ENCODE peak calls at places on chromosomes 13 and 19, in six cellular contexts. Q is tibial artery, O is neural progenitor cell, X is B cell, G is ovary, T is endodermal cell. N is an unnamed sample.

GRCh38 chr13:97559981-97560380 is 126.0 kb downstream of the RAP2A start:
- DNase-seq in Q (no peak), O (no peak), X (no peak), G (no peak), T (no peak), N (no peak)

GRCh38 chr13:44575741-44576395 is at the start of gene TSC22D1:
- DNase-seq in Q (peak), O (peak), X (peak), G (peak), T (peak), N (peak)

GRCh38 chr19:48918801-48919247 is 14.7 kb upstream of the DHDH start:
- DNase-seq in Q (no peak), O (peak), X (peak), G (no peak), T (peak), N (no peak)

GRCh38 chr13:102781591-102781990 is 8.0 kb upstream of the TEX30 start:
- DNase-seq in Q (no peak), O (no peak), X (no peak), G (no peak), T (no peak), N (no peak)

GRCh38 chr19:29259867-29260281 is 46.9 kb upstream of the UQCRFS1 start:
- DNase-seq in Q (no peak), O (no peak), X (no peak), G (no peak), T (no peak), N (no peak)

GRCh38 chr13:112968910-112969691 is at the start of gene MCF2L:
- DNase-seq in Q (no peak), O (peak), X (peak), G (peak), T (peak), N (peak)

GRCh38 chr19:30349131-30349730 is 23.0 kb upstream of the ZNF536 start:
- DNase-seq in Q (no peak), O (no peak), X (no peak), G (no peak), T (peak), N (no peak)

GRCh38 chr19:3625996-3626472 is 556 bp downstream of the CACTIN start:
- DNase-seq in Q (no peak), O (peak), X (no peak), G (no peak), T (no peak), N (no peak)

GRCh38 chr19:44785993-44786392 is 8.3 kb downstream of the CBLC start:
- DNase-seq in Q (no peak), O (no peak), X (no peak), G (no peak), T (no peak), N (no peak)

GRCh38 chr19:14073925-14074838 is 1.6 kb downstream of the MISP3 start:
- DNase-seq in Q (no peak), O (no peak), X (peak), G (no peak), T (no peak), N (peak)

GRCh38 chr13:51221674-51222509 is at the start of gene FAM124A:
- DNase-seq in Q (no peak), O (peak), X (peak), G (peak), T (peak), N (peak)

GRCh38 chr19:41774515-41774980 is 19.2 kb downstream of the CEACAM6 start:
- DNase-seq in Q (no peak), O (no peak), X (no peak), G (no peak), T (no peak), N (no peak)

GRCh38 chr13:22944378-22944777 is 236.4 kb upstream of the SGCG start:
- DNase-seq in Q (no peak), O (no peak), X (no peak), G (no peak), T (peak), N (peak)

GRCh38 chr13:44276061-44276460 is 97.6 kb upstream of the SERP2 start:
- DNase-seq in Q (no peak), O (no peak), X (peak), G (no peak), T (peak), N (no peak)

GRCh38 chr19:35673121-35673804 is 6.9 kb downstream of the UPK1A start:
- DNase-seq in Q (no peak), O (peak), X (peak), G (no peak), T (peak), N (no peak)

GRCh38 chr19:45591004-45591637 is 6.5 kb upstream of the OPA3 start:
- DNase-seq in Q (no peak), O (peak), X (peak), G (no peak), T (peak), N (peak)

GRCh38 chr19:3434630-3435553 is 45.4 kb downstream of the SMIM24 start:
- DNase-seq in Q (peak), O (peak), X (peak), G (peak), T (peak), N (peak)

GRCh38 chr13:61546911-61547310 is 131.3 kb upstream of the PCDH20 start:
- DNase-seq in Q (no peak), O (no peak), X (no peak), G (no peak), T (no peak), N (no peak)

GRCh38 chr19:16144216-16144581 is 714 bp downstream of the HSH2D start:
- DNase-seq in Q (no peak), O (no peak), X (no peak), G (no peak), T (no peak), N (no peak)

GRCh38 chr19:16142032-16142580 is 1.4 kb upstream of the HSH2D start:
- DNase-seq in Q (no peak), O (no peak), X (no peak), G (no peak), T (no peak), N (no peak)

GRCh38 chr19:16139752-16140151 is 3.7 kb upstream of the HSH2D start:
- DNase-seq in Q (no peak), O (no peak), X (no peak), G (no peak), T (no peak), N (no peak)

GRCh38 chr19:16143399-16144215 is at the start of gene HSH2D:
- DNase-seq in Q (no peak), O (no peak), X (peak), G (no peak), T (peak), N (peak)

GRCh38 chr19:16141043-16141442 is 2.4 kb upstream of the HSH2D start:
- DNase-seq in Q (no peak), O (no peak), X (peak), G (no peak), T (no peak), N (no peak)
- TF ChIP-seq CTCF in Q (no peak), O (no peak), X (peak), G (no peak), T (no peak), N (no peak)

GRCh38 chr13:114095486-114095885 is 36.9 kb downstream of the RASA3 start:
- DNase-seq in Q (no peak), O (no peak), X (no peak), G (no peak), T (peak), N (no peak)
- TF ChIP-seq CTCF in Q (no peak), O (no peak), X (no peak), G (no peak), T (no peak), N (no peak)

DNA sequence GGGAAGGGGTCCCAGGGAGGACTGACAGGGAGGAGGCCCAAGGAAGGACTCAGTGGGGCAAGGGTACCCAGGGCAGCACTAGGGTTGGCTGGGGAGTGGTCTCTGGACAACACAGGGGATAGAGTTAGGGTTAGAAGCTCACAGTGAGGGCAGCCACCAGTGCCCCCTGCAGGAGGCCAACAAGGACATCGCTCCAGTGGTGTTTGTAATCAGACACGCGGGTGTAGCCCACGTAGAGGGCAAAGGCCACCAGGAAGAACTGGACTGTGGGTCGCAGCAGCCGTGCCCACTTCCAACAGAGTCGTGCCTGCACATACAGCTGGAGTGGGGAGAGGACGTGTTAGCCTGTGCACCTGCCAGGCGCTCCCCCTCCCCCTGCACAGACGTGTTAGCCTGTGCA is 9.2 kb downstream of the PLPP2 start:
- DNase-seq in Q (no peak), O (peak), X (no peak), G (no peak), T (peak), N (no peak)
- TF ChIP-seq CTCF in Q (no peak), O (peak), X (no peak), G (no peak), T (peak), N (no peak)

GRCh38 chr19:940591-941291 is 14.9 kb downstream of the ARID3A start:
- DNase-seq in Q (peak), O (no peak), X (peak), G (no peak), T (no peak), N (peak)
- TF ChIP-seq CTCF in Q (no peak), O (no peak), X (no peak), G (no peak), T (no peak), N (no peak)

GRCh38 chr19:18198374-18198773 is 5.4 kb downstream of the MPV17L2 start:
- DNase-seq in Q (no peak), O (no peak), X (no peak), G (no peak), T (no peak), N (no peak)

GRCh38 chr19:18194554-18195238 is 1.7 kb downstream of the MPV17L2 start:
- DNase-seq in Q (no peak), O (peak), X (peak), G (peak), T (peak), N (no peak)

GRCh38 chr19:18197306-18197705 is 4.3 kb downstream of the MPV17L2 start:
- DNase-seq in Q (no peak), O (no peak), X (no peak), G (no peak), T (no peak), N (no peak)

GRCh38 chr19:18196511-18196845 is 3.5 kb downstream of the MPV17L2 start:
- DNase-seq in Q (no peak), O (no peak), X (no peak), G (no peak), T (no peak), N (no peak)

GRCh38 chr19:18197941-18198340 is 4.9 kb downstream of the MPV17L2 start:
- DNase-seq in Q (no peak), O (no peak), X (no peak), G (no peak), T (no peak), N (no peak)
- TF ChIP-seq CTCF in Q (no peak), O (no peak), X (no peak), G (no peak), T (no peak), N (no peak)